ENCODE peak calls at places on chromosomes 11 and 22, in four cellular contexts. A is pancreas, Q is endothelial cell, Z is foreskin fibroblast. L is an unnamed sample.

GRCh38 chr11:17633279-17633986 is 85.9 kb upstream of the MYOD1 start:
- DNase-seq in A (no peak), Q (no peak), Z (no peak), L (no peak)

GRCh38 chr11:112589132-112589531 is 328.5 kb upstream of the PLET1 start:
- DNase-seq in A (no peak), Q (no peak), Z (no peak), L (no peak)

GRCh38 chr11:120034881-120035620 is 102.9 kb downstream of the TRIM29 start:
- DNase-seq in A (no peak), Q (no peak), Z (no peak), L (no peak)

GRCh38 chr11:64776425-64776824 is 1.9 kb downstream of the SF1 start:
- DNase-seq in A (no peak), Q (no peak), Z (no peak), L (no peak)

GRCh38 chr22:45072322-45072903 is 62.6 kb upstream of the PHF21B start:
- DNase-seq in A (no peak), Q (no peak), Z (peak), L (peak)

GRCh38 chr22:22507743-22508273 is 734 bp downstream of the ZNF280B start:
- DNase-seq in A (no peak), Q (no peak), Z (no peak), L (peak)

GRCh38 chr11:78840623-78841022 is 266.0 kb upstream of the NARS2 start:
- DNase-seq in A (no peak), Q (no peak), Z (peak), L (no peak)

GRCh38 chr11:112661571-112661970 is 299.6 kb upstream of the NCAM1 start:
- DNase-seq in A (no peak), Q (no peak), Z (no peak), L (no peak)

GRCh38 chr11:88435405-88435804 is 97.9 kb upstream of the CTSC start:
- DNase-seq in A (no peak), Q (no peak), Z (peak), L (no peak)

GRCh38 chr22:50641696-50642607 is 14.0 kb upstream of the ARSA start:
- DNase-seq in A (no peak), Q (no peak), Z (peak), L (peak)
- TF ChIP-seq CTCF in A (no peak), Q (no peak), Z (peak), L (no peak)

GRCh38 chr11:76415073-76415472 is 29.7 kb upstream of the EMSY start:
- DNase-seq in A (peak), Q (no peak), Z (no peak), L (peak)

GRCh38 chr11:76408171-76408965 is 27.2 kb downstream of the GVQW3 start:
- DNase-seq in A (no peak), Q (no peak), Z (no peak), L (no peak)

DNA sequence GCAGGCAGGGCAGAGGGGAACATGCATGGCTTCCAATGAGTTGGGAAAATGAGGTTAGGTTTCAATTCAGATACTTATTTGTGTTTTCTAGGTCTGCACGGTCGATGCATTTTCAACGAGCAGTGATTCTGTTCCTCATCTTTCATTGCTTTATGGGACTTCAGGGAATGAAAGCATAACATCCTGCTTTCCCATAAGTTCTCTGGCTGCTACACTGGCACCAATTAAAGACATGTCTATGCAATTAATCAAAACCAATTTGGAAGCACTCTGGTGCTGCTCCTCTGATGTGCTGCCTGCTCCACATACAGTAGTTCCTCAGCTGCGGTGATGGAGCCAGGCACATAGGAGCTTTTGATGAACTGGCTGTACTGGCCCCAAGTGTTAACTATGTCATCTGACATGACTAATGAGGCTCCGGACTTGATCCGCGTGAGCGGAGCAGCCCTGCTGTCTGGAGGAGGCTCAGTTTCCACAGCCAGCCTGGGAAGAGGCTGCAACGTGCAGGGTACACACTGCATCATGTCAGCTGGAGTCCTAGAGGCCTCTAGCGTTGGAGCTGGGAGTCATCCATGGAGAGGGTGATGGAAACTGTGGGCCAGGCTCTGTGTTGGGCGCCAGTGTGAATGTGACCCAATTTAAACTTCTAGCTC is 29.8 kb downstream of the GVQW3 start:
- DNase-seq in A (no peak), Q (no peak), Z (peak), L (no peak)
- TF ChIP-seq CTCF in A (no peak), Q (no peak), Z (no peak), L (no peak)

GRCh38 chr11:83819936-83820549 is 533.9 kb upstream of the CCDC90B start:
- DNase-seq in A (no peak), Q (no peak), Z (peak), L (no peak)
- TF ChIP-seq CTCF in A (peak), Q (peak), Z (peak), L (peak)

DNA sequence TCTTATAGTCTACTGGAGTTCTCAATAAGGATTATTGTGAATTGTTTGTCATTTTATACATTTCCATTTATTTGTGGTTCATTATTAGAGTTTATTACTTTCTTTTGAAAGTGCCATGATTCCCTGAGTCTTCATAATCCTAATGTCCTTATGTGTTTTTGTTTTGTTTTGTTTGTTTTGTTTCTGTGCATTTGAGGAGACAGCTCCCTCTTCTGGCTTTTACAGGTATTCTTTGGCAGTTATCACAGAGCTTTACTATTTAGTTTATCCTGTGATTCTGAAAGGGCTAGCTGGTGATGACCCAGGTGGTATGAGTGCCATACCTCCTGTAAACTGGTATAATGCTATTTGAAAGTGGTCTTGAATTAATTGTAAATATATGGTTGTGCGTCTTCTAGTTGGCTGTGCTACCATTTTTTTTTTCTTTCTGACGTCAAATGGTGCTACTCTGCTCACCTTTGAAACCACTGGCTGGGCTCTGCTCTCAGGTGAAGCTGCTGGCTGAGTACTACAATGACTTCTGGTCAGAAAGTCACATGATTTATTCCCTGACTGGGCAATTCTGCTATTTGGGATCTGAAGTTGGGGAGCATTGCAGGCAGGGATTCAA is 751.2 kb downstream of the JRKL start:
- DNase-seq in A (no peak), Q (peak), Z (no peak), L (no peak)
- TF ChIP-seq CTCF in A (no peak), Q (peak), Z (peak), L (peak)

GRCh38 chr22:48505891-48506290 is 1321.8 kb downstream of the BRD1 start:
- DNase-seq in A (peak), Q (no peak), Z (no peak), L (no peak)

GRCh38 chr22:48507171-48507570 is 1320.5 kb downstream of the BRD1 start:
- DNase-seq in A (peak), Q (no peak), Z (no peak), L (no peak)

GRCh38 chr22:48510599-48510998 is 1317.1 kb downstream of the BRD1 start:
- DNase-seq in A (peak), Q (no peak), Z (no peak), L (no peak)

GRCh38 chr22:48506506-48507145 is 1321.0 kb downstream of the BRD1 start:
- DNase-seq in A (peak), Q (no peak), Z (no peak), L (no peak)

GRCh38 chr22:48507595-48508350 is 1319.9 kb downstream of the BRD1 start:
- DNase-seq in A (peak), Q (no peak), Z (no peak), L (no peak)
- TF ChIP-seq CTCF in A (no peak), Q (peak), Z (no peak), L (no peak)

DNA sequence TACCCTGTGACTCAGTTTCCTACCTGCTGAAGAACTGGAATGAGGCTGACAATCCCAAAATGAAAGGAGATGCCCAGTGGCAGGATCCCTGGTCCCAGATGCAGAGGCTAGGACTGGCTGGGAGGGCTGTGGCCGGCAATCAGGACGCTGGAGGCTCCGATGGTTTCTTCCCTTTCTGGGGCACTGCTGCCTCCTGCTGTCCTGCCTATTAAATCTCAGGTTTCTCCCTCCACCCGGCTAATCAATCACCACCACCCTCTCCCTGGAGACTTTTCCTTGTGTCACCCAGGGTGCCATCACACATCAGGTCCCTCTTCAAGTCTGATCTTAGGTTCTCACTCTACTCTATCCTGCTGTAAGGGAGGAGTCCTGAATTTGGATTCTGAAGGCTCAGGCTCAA is 82.6 kb downstream of the RCN1 start:
- DNase-seq in A (no peak), Q (peak), Z (peak), L (peak)
- TF ChIP-seq CTCF in A (no peak), Q (no peak), Z (peak), L (peak)